ENCODE peak calls at places on chromosomes 12 and 14, in four cellular contexts. P is fibroblast of lung, C is H9, X is RPMI8226. T is an unnamed sample.

GRCh38 chr12:954736-955135 is 5.2 kb upstream of the RAD52 start:
- DNase-seq in P (peak), C (no peak), X (no peak), T (no peak)

GRCh38 chr12:68868043-68868790 is 60.2 kb downstream of the MDM2 start:
- DNase-seq in P (no peak), C (no peak), X (no peak), T (peak)

GRCh38 chr12:46749322-46749721 is 76.5 kb downstream of the SLC38A4 start:
- DNase-seq in P (no peak), C (no peak), X (no peak), T (no peak)

GRCh38 chr12:62106547-62107175 is 153.5 kb upstream of the USP15 start:
- DNase-seq in P (no peak), C (peak), X (no peak), T (no peak)

GRCh38 chr12:46970636-46971035 is 108.8 kb upstream of the PCED1B start:
- DNase-seq in P (no peak), C (no peak), X (no peak), T (no peak)

GRCh38 chr12:109777544-109777943 is 55.7 kb downstream of the TRPV4 start:
- DNase-seq in P (peak), C (peak), X (peak), T (peak)

GRCh38 chr12:6647083-6647604 is at the start of gene ACRBP:
- DNase-seq in P (peak), C (peak), X (peak), T (peak)

GRCh38 chr14:23093526-23093925 is 1.4 kb downstream of the ACIN1 start:
- DNase-seq in P (no peak), C (no peak), X (no peak), T (no peak)

GRCh38 chr14:103697196-103697595 is 18.1 kb downstream of the XRCC3 start:
- DNase-seq in P (no peak), C (no peak), X (no peak), T (no peak)

GRCh38 chr12:124518051-124518932 is 49.1 kb downstream of the NCOR2 start:
- DNase-seq in P (peak), C (no peak), X (no peak), T (peak)

GRCh38 chr12:109822951-109823411 is 10.2 kb downstream of the TRPV4 start:
- DNase-seq in P (peak), C (no peak), X (no peak), T (peak)

GRCh38 chr12:54374555-54375257 is 9.8 kb downstream of the ZNF385A start:
- DNase-seq in P (no peak), C (no peak), X (peak), T (no peak)